ENCODE peak calls at places on chromosomes 3 and 15, in four cellular contexts. L is MCF 10A, Y is small intestine, B is ACHN. R is an unnamed sample.

GRCh38 chr3:156808025-156808424 is 18.1 kb upstream of the LEKR1 start:
- DNase-seq in L (no peak), Y (no peak), B (no peak), R (no peak)

GRCh38 chr3:37741644-37742043 is 120.0 kb upstream of the CTDSPL start:
- DNase-seq in L (peak; percentile 54), Y (peak; percentile 42), B (peak; percentile 42), R (no peak)

GRCh38 chr15:83108266-83109219 is 1.1 kb downstream of the TM6SF1 start:
- DNase-seq in L (no peak), Y (no peak), B (no peak), R (no peak)

GRCh38 chr3:145017959-145018358 is 1046.3 kb downstream of the DIPK2A start:
- DNase-seq in L (peak; percentile 24), Y (no peak), B (no peak), R (no peak)

GRCh38 chr15:100031665-100032357 is 298.6 kb upstream of the LYSMD4 start:
- DNase-seq in L (no peak), Y (peak; percentile 7), B (no peak), R (no peak)

GRCh38 chr15:50164458-50164857 is 17.5 kb upstream of the SLC27A2 start:
- DNase-seq in L (no peak), Y (no peak), B (no peak), R (no peak)

GRCh38 chr3:45311953-45312795 is 76.2 kb upstream of the LARS2 start:
- DNase-seq in L (peak; percentile 14), Y (no peak), B (no peak), R (no peak)

GRCh38 chr15:69298697-69299441 is at the start of gene PAQR5:
- DNase-seq in L (peak; percentile 56), Y (peak; percentile 62), B (peak; percentile 18), R (no peak)

GRCh38 chr15:78016860-78017259 is 60.7 kb downstream of the TBC1D2B start:
- DNase-seq in L (no peak), Y (no peak), B (no peak), R (no peak)

GRCh38 chr15:51368751-51369450 is 27.4 kb downstream of the GLDN start:
- DNase-seq in L (peak; percentile 60), Y (no peak), B (no peak), R (no peak)

GRCh38 chr3:176566757-176567156 is 630.5 kb downstream of the TBL1XR1 start:
- DNase-seq in L (no peak), Y (no peak), B (no peak), R (no peak)

R was measured in RCC 7860.